ENCODE peak calls at places on chromosomes 12 and 14, in ten cellular contexts. D, S, Z, K, U, P, I, B, J and C are unnamed samples.

GRCh38 chr14:104604461-104605449 is at the start of gene TMEM179:
- DNase-seq in K (peak), B (no peak), U (no peak), D (peak), Z (peak), J (peak), I (no peak), P (peak), S (no peak), C (peak)

GRCh38 chr12:92439397-92439779 is 263.4 kb upstream of the PLEKHG7 start:
- DNase-seq in B (no peak), D (peak), P (no peak), Z (peak), S (no peak), U (peak), I (peak), J (no peak), K (no peak), C (no peak)

GRCh38 chr12:26767865-26768264 is 65.1 kb downstream of the ITPR2 start:
- DNase-seq in I (no peak), U (no peak), K (no peak), B (no peak), S (no peak), P (no peak), D (no peak), Z (no peak), J (no peak), C (no peak)

GRCh38 chr12:25591132-25591531 is 38.0 kb upstream of the LMNTD1 start:
- DNase-seq in S (no peak), U (peak), B (no peak), J (no peak), P (no peak), K (no peak), Z (no peak), D (no peak), I (no peak), C (no peak)

GRCh38 chr12:103786201-103786600 is 54.8 kb downstream of the NT5DC3 start:
- DNase-seq in K (no peak), S (no peak), D (no peak), Z (no peak), J (no peak), P (no peak), U (no peak), B (no peak), I (no peak), C (no peak)

GRCh38 chr14:22981090-22982012 is 1.0 kb downstream of the AJUBA start:
- DNase-seq in K (no peak), B (no peak), J (no peak), P (peak), Z (peak), D (peak), I (no peak), U (no peak), S (no peak), C (no peak)

GRCh38 chr14:68762944-68763831 is 29.7 kb downstream of the ZFP36L1 start:
- DNase-seq in K (no peak), B (peak), U (peak), P (peak), D (no peak), I (no peak), S (no peak), Z (peak), J (no peak), C (no peak)

GRCh38 chr12:93784339-93785086 is 107.3 kb downstream of the CRADD start:
- DNase-seq in S (no peak), J (no peak), K (no peak), U (peak), B (peak), Z (peak), P (peak), I (peak), D (no peak), C (no peak)

GRCh38 chr12:80044694-80045046 is 54.7 kb upstream of the OTOGL start:
- DNase-seq in K (no peak), Z (peak), J (no peak), U (peak), I (no peak), B (no peak), D (peak), S (no peak), P (no peak), C (no peak)

GRCh38 chr14:76091036-76091435 is 60.7 kb upstream of the GPATCH2L start:
- DNase-seq in S (no peak), J (no peak), P (peak), K (peak), Z (peak), I (peak), U (peak), B (peak), D (no peak), C (no peak)

GRCh38 chr14:98775892-98776291 is 496.1 kb downstream of the BCL11B start:
- DNase-seq in J (no peak), D (no peak), S (no peak), K (no peak), U (no peak), P (peak), B (no peak), Z (no peak), I (no peak), C (no peak)

GRCh38 chr12:45948546-45948945 is 41.8 kb downstream of the SCAF11 start:
- DNase-seq in S (no peak), P (no peak), Z (no peak), U (no peak), B (no peak), J (no peak), D (no peak), K (no peak), I (no peak), C (no peak)

GRCh38 chr14:52350445-52350844 is 36.3 kb downstream of the PTGER2 start:
- DNase-seq in I (no peak), K (no peak), J (no peak), P (no peak), B (no peak), Z (no peak), U (no peak), S (no peak), D (no peak), C (no peak)

GRCh38 chr14:76832503-76832988 is 6.3 kb downstream of the LRRC74A start:
- DNase-seq in S (no peak), J (no peak), P (no peak), U (no peak), I (no peak), B (no peak), Z (no peak), K (no peak), D (no peak), C (no peak)

GRCh38 chr14:64400829-64401459 is 12.8 kb downstream of the MTHFD1 start:
- DNase-seq in I (no peak), U (peak), Z (no peak), K (no peak), J (no peak), B (no peak), P (peak), D (no peak), S (no peak), C (no peak)

GRCh38 chr12:130204441-130204840 is 42.2 kb downstream of the FZD10 start:
- DNase-seq in D (peak), K (no peak), S (no peak), B (no peak), P (no peak), Z (no peak), I (no peak), U (no peak), J (no peak), C (peak)

GRCh38 chr12:42985506-42985905 is 396.0 kb upstream of the PRICKLE1 start:
- DNase-seq in P (no peak), I (no peak), U (no peak), D (no peak), J (no peak), S (no peak), K (no peak), Z (no peak), B (peak), C (no peak)

GRCh38 chr12:92905811-92906554 is 23.1 kb downstream of the EEA1 start:
- DNase-seq in S (no peak), P (no peak), U (no peak), I (no peak), Z (no peak), D (no peak), B (no peak), K (no peak), J (no peak), C (no peak)

GRCh38 chr12:19131020-19131431 is 1.5 kb downstream of the PLEKHA5 start:
- DNase-seq in I (peak), D (peak), K (no peak), P (peak), U (peak), J (no peak), B (peak), S (no peak), Z (peak), C (no peak)

GRCh38 chr12:100489326-100489725 is 15.7 kb downstream of the NR1H4 start:
- DNase-seq in Z (no peak), U (no peak), B (no peak), S (no peak), K (no peak), P (no peak), D (no peak), I (no peak), J (no peak), C (no peak)

GRCh38 chr14:76701981-76702380 is 59.3 kb upstream of the VASH1 start:
- DNase-seq in B (peak), Z (no peak), U (peak), P (peak), D (no peak), J (peak), I (peak), S (peak), K (no peak), C (peak)

GRCh38 chr12:57127101-57127709 is 1.1 kb upstream of the LRP1 start:
- DNase-seq in J (no peak), S (no peak), D (peak), B (peak), Z (no peak), K (peak), I (peak), U (no peak), P (peak), C (no peak)

GRCh38 chr12:98551787-98552186 is 36.4 kb downstream of the TMPO start:
- DNase-seq in J (no peak), I (no peak), B (no peak), K (no peak), D (no peak), Z (peak), U (no peak), S (no peak), P (no peak), C (no peak)

GRCh38 chr14:96204151-96205058 is at the start of gene BDKRB2:
- DNase-seq in Z (peak), I (peak), P (peak), B (peak), J (no peak), K (peak), D (peak), U (peak), S (peak), C (no peak)

GRCh38 chr14:104603623-104604401 is 760 bp downstream of the TMEM179 start:
- DNase-seq in J (no peak), B (no peak), U (no peak), D (no peak), I (no peak), S (no peak), Z (peak), P (no peak), K (no peak), C (peak)

GRCh38 chr12:6267007-6267721 is 43.3 kb upstream of the PLEKHG6 start:
- DNase-seq in I (no peak), Z (peak), B (no peak), K (peak), J (no peak), U (no peak), P (peak), D (no peak), S (no peak), C (no peak)

GRCh38 chr14:85539510-85539909 is 9.6 kb downstream of the FLRT2 start:
- DNase-seq in Z (no peak), P (no peak), D (no peak), B (no peak), I (no peak), K (no peak), J (no peak), S (no peak), U (no peak), C (no peak)

GRCh38 chr12:114995891-114996290 is 311.9 kb upstream of the TBX3 start:
- DNase-seq in J (no peak), B (no peak), U (no peak), Z (no peak), D (no peak), S (no peak), K (no peak), P (no peak), I (no peak), C (no peak)

GRCh38 chr12:49680075-49680474 is 27.1 kb downstream of the FMNL3 start:
- DNase-seq in B (no peak), U (no peak), J (no peak), K (no peak), Z (no peak), S (no peak), P (no peak), I (no peak), D (no peak), C (no peak)

GRCh38 chr12:32702470-32702869 is 23.4 kb downstream of the DNM1L start:
- DNase-seq in D (no peak), P (no peak), S (no peak), I (no peak), U (no peak), B (no peak), K (no peak), Z (peak), J (no peak), C (no peak)

GRCh38 chr12:3686463-3686862 is 66.4 kb downstream of the CRACR2A start:
- DNase-seq in B (no peak), I (no peak), J (no peak), U (no peak), S (no peak), Z (no peak), K (no peak), P (no peak), D (no peak), C (no peak)

GRCh38 chr12:40202095-40203059 is 22.4 kb upstream of the LRRK2 start:
- DNase-seq in U (no peak), P (no peak), Z (no peak), S (no peak), I (no peak), D (no peak), K (no peak), J (no peak), B (no peak), C (no peak)

GRCh38 chr12:5083955-5084849 is 40.5 kb downstream of the KCNA5 start:
- DNase-seq in P (no peak), Z (peak), J (no peak), B (peak), D (peak), K (peak), U (peak), S (no peak), I (peak), C (no peak)

GRCh38 chr14:24055971-24056799 is 4.4 kb downstream of the CARMIL3 start:
- DNase-seq in I (no peak), D (no peak), Z (peak), B (no peak), J (no peak), P (no peak), U (no peak), K (no peak), S (no peak), C (no peak)

GRCh38 chr14:68816183-68816942 is 23.5 kb upstream of the ZFP36L1 start:
- DNase-seq in P (peak), S (no peak), U (peak), K (peak), D (peak), Z (peak), I (peak), B (peak), J (peak), C (peak)

DNA sequence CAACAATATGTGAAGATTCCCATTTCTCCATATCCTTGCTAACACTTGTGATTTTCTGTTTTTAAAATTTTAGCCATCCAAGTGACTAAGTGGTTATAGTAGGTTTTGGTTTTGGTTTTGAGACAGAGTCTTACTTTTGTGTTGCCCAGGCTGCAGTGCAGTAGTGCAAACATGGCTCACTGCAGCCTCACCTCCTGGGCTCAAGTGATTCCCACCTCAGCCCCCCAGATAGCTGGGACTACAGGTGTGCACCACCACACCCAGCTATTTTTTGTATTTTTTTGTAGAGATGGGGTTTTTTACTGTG is 68.1 kb upstream of the AMN start:
- DNase-seq in P (no peak), J (no peak), S (no peak), K (no peak), Z (no peak), I (no peak), U (no peak), D (no peak), B (no peak), C (no peak)
- TF ChIP-seq CTCF in P (no peak), J (no peak), S (no peak), K (no peak), Z (no peak), I (no peak), U (no peak), D (no peak), B (no peak), C (no peak)

DNA sequence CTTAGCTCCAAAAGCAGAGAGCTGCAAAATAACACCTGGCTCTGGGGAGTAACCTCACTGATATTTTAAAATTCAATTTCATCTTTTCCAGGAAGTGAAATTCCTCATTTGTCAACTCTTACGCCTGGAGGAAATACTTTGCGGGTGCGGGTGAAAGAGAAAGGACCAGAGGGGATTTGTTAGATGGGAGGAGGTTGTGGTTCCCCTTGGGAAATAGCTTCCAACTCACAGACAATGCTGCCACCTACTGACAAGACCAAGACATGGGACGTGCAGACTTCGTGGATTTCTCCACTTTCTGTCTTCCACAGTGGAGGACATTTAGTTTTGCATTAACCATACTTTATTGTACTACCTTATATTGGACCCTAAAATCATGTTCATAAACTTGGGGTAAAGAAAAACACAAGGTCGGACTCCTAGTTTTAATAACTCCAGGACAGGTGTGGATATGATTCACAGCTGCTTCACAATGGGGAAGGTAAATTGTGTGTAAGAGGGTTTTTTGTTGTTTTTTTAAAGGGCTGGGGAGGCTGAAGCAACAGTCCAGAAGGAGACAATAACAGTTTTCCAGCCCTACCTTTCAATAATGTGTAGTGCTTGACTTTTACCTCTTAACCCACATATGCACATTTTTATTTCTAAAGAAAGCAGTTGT is 10.8 kb downstream of the FBXL14 start:
- DNase-seq in D (peak), S (no peak), B (peak), Z (peak), I (peak), P (peak), J (no peak), K (peak), U (peak), C (no peak)
- TF ChIP-seq CTCF in D (peak), S (peak), B (peak), Z (peak), I (peak), P (peak), J (peak), K (peak), U (peak), C (peak)

GRCh38 chr12:96412431-96412830 is 12.2 kb upstream of the CDK17 start:
- DNase-seq in U (no peak), B (no peak), Z (no peak), I (no peak), K (no peak), J (no peak), D (no peak), S (no peak), P (no peak), C (no peak)

GRCh38 chr12:96409734-96410133 is 9.5 kb upstream of the CDK17 start:
- DNase-seq in Z (no peak), B (no peak), S (no peak), I (no peak), P (no peak), K (no peak), D (no peak), U (no peak), J (no peak), C (no peak)

GRCh38 chr12:96404683-96405082 is 4.4 kb upstream of the CDK17 start:
- DNase-seq in P (no peak), U (no peak), B (no peak), J (no peak), S (no peak), D (no peak), K (no peak), I (no peak), Z (no peak), C (no peak)

GRCh38 chr12:96403870-96404269 is 3.6 kb upstream of the CDK17 start:
- DNase-seq in U (no peak), B (no peak), P (no peak), K (no peak), S (no peak), J (no peak), Z (no peak), I (no peak), D (no peak), C (no peak)

GRCh38 chr12:96408993-96409392 is 8.8 kb upstream of the CDK17 start:
- DNase-seq in S (no peak), Z (no peak), J (no peak), P (no peak), D (no peak), B (no peak), K (no peak), I (no peak), U (no peak), C (no peak)
- TF ChIP-seq CTCF in S (no peak), Z (no peak), J (no peak), P (no peak), D (no peak), B (no peak), K (no peak), I (no peak), U (no peak), C (no peak)

GRCh38 chr12:981176-981828 is 9.7 kb upstream of the ERC1 start:
- DNase-seq in S (no peak), D (peak), J (no peak), I (no peak), Z (no peak), U (no peak), B (no peak), P (no peak), K (no peak), C (no peak)
- TF ChIP-seq CTCF in S (no peak), D (no peak), J (no peak), I (no peak), Z (no peak), U (no peak), B (no peak), P (no peak), K (no peak), C (no peak)

GRCh38 chr12:116444590-116444943 is 114.6 kb upstream of the MAP1LC3B2 start:
- DNase-seq in U (no peak), K (no peak), J (no peak), Z (no peak), B (no peak), P (no peak), I (no peak), D (no peak), S (no peak), C (no peak)

GRCh38 chr12:116441292-116441691 is 117.9 kb upstream of the MAP1LC3B2 start:
- DNase-seq in Z (no peak), S (no peak), B (no peak), D (no peak), I (no peak), U (peak), J (no peak), K (no peak), P (peak), C (no peak)

GRCh38 chr12:116442981-116443380 is 116.2 kb upstream of the MAP1LC3B2 start:
- DNase-seq in S (no peak), D (no peak), U (peak), K (no peak), I (no peak), P (no peak), J (no peak), Z (no peak), B (no peak), C (no peak)

GRCh38 chr12:116442304-116442703 is 116.9 kb upstream of the MAP1LC3B2 start:
- DNase-seq in U (no peak), Z (no peak), I (no peak), K (no peak), D (no peak), S (no peak), J (no peak), P (no peak), B (no peak), C (no peak)

DNA sequence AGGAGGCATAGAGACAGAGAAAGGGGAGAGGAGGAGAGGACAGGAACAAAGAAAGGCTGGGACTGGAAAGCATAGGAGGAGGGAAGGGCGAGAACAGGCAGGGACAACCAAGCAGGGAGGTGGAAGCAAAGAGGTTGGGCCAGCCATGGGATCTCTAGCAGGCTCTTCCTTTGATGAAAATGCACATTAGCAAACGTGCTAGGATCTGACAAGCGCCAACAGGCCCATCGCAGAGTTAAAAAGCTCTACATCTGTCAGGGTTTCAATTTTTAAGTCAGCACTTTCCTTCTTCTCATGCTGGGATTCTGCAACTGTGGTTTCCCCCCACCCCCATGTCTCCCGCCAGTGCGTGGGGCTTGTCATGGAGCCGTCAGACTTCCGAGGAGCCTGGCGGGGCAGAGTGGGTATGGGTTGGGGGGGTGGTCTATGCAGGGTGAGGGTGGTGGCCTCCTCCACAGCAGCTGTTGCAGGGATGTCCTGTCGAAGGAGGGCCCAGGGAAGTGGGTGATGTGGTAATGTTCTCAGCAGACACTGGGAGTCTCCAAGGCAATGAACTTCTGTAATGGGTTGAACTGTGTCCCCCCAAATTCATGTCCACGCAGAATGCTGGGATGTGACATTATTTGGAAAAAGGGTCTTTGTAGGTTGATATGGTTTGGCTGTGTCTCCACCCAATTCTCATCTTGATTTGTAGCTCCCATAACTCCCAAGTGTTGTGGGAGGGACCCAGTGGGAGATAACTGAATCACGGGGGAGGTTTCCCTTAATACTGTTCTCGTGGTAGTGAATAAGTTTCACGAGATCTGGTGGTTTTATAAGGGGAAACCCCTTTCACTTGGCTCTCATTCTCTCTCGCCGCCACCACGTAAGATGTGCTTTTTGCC is 115.2 kb upstream of the MAP1LC3B2 start:
- DNase-seq in I (no peak), J (no peak), B (no peak), Z (no peak), P (no peak), S (no peak), U (no peak), D (no peak), K (no peak), C (no peak)
- TF ChIP-seq CTCF in I (no peak), J (no peak), B (no peak), Z (no peak), P (no peak), S (no peak), U (no peak), D (no peak), K (no peak), C (no peak)